ENCODE peak calls at places on chromosome 14, in seven cellular contexts. W is neural progenitor cell, T is foreskin keratinocyte, F is adrenal gland, R is colonic mucosa, I is AG04450, C is IMR-90. N is an unnamed sample. For H3K27me3, the result is how much of the 10 kb centered on the place peaks cover.

GRCh38 chr14:65195042-65195719 is 92.9 kb upstream of the MAX start:
- DNase-seq in W (no peak), T (no peak), F (no peak), R (no peak), I (no peak), C (no peak), N (no peak)

GRCh38 chr14:100557658-100558057 is 29.6 kb downstream of the BEGAIN start:
- DNase-seq in W (no peak), T (no peak), F (no peak), R (no peak), I (no peak), C (peak), N (no peak)

GRCh38 chr14:74414793-74415437 is 11.1 kb downstream of the SYNDIG1L start:
- DNase-seq in W (no peak), T (no peak), F (no peak), R (no peak), I (no peak), C (no peak), N (no peak)

GRCh38 chr14:54737132-54737711 is 165.4 kb downstream of the GCH1 start:
- DNase-seq in W (no peak), T (peak), F (no peak), R (no peak), I (no peak), C (peak), N (no peak)

GRCh38 chr14:50871914-50872732 is at the start of gene ABHD12B:
- DNase-seq in W (peak), T (no peak), F (no peak), R (no peak), I (no peak), C (no peak), N (no peak)

GRCh38 chr14:37197421-37198272 is at the start of gene MIPOL1:
- DNase-seq in W (peak), T (peak), F (peak), R (peak), I (peak), C (peak), N (peak)

GRCh38 chr14:93759781-93760307 is 28.4 kb downstream of the PRIMA1 start:
- DNase-seq in W (no peak), T (no peak), F (no peak), R (peak), I (no peak), C (no peak), N (no peak)

GRCh38 chr14:29637406-29637805 is 290.2 kb downstream of the PRKD1 start:
- DNase-seq in W (no peak), T (no peak), F (peak), R (peak), I (no peak), C (peak), N (peak)

GRCh38 chr14:88914956-88915355 is 90.5 kb downstream of the TTC8 start:
- DNase-seq in W (no peak), T (no peak), F (no peak), R (no peak), I (no peak), C (no peak), N (no peak)

GRCh38 chr14:103641181-103641580 is 12.2 kb downstream of the KLC1 start:
- DNase-seq in W (no peak), T (no peak), F (no peak), R (no peak), I (no peak), C (peak), N (no peak)

GRCh38 chr14:102914474-102915291 is 7.8 kb upstream of the AMN start:
- DNase-seq in W (no peak), T (no peak), F (no peak), R (no peak), I (no peak), C (no peak), N (no peak)

GRCh38 chr14:55118761-55119160 is 10.3 kb upstream of the LGALS3 start:
- DNase-seq in W (no peak), T (no peak), F (no peak), R (no peak), I (no peak), C (no peak), N (no peak)

GRCh38 chr14:52733824-52734223 is 3.9 kb downstream of the STYX start:
- DNase-seq in W (peak), T (no peak), F (no peak), R (no peak), I (no peak), C (no peak), N (no peak)

GRCh38 chr14:49449749-49450148 is 136.4 kb downstream of the RPS29 start:
- DNase-seq in W (no peak), T (no peak), F (no peak), R (no peak), I (no peak), C (no peak), N (no peak)

GRCh38 chr14:93733231-93733630 is 55.1 kb downstream of the PRIMA1 start:
- DNase-seq in W (no peak), T (no peak), F (no peak), R (no peak), I (no peak), C (no peak), N (peak)

GRCh38 chr14:105203057-105203494 is 22.0 kb upstream of the NUDT14 start:
- DNase-seq in W (peak), T (no peak), F (peak), R (peak), I (peak), C (peak), N (peak)

DNA sequence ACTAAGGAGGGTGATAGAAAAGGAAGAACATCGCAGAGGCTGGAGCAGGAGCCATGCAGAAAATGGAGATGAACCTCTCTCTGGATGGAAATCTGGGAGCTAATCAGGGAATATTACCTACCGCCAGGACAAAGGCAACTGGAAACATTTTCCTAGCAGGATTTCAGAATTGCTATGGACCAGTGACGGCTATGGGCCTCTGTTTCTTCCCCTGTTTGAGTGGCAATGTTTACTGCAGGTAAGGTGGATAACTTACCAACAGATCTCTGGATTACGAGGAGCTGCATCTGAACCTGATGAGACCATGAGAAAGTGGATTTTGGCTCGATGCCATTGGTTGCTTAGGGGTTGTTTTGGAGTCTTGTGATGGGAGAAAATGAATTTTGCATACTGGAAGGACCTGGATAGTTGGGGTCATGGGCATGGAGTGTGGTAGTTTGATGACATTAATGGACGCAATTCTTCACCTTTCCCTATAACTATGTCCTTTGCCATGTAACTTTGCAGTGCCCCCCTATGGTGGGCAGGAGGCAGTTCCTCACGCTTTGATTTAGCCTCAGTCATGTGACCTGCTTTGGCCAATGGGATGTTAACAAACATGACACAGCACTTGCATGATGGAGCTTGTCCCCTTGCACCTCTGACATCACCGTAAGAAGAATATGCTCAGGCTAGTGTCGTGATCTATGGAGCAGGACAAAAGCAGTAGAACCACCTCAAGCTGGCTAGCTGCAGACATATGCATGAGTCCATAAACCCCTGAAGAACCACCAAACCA is 51.1 kb downstream of the CALM1 start:
- DNase-seq in W (no peak), T (no peak), F (no peak), R (no peak), I (no peak), C (no peak), N (no peak)
- H3K27ac ChIP-seq in W (no peak), T (no peak), F (no peak), R (no peak), I (no peak), C (no peak), N (no peak)

GRCh38 chr14:56810850-56811595 is 744 bp upstream of the OTX2 start:
- DNase-seq in W (peak), T (no peak), F (no peak), R (no peak), I (no peak), C (no peak), N (no peak)

GRCh38 chr14:56814468-56815074 is 4.3 kb upstream of the OTX2 start:
- DNase-seq in W (peak), T (no peak), F (no peak), R (no peak), I (no peak), C (no peak), N (no peak)

GRCh38 chr14:56813143-56813551 is 2.9 kb upstream of the OTX2 start:
- DNase-seq in W (peak), T (no peak), F (no peak), R (no peak), I (no peak), C (no peak), N (no peak)

GRCh38 chr14:56811596-56812363 is 1.5 kb upstream of the OTX2 start:
- DNase-seq in W (peak), T (no peak), F (no peak), R (no peak), I (no peak), C (no peak), N (no peak)

GRCh38 chr14:56812364-56813103 is 2.3 kb upstream of the OTX2 start:
- DNase-seq in W (peak), T (no peak), F (no peak), R (no peak), I (no peak), C (no peak), N (no peak)
- H3K27me3 ChIP-seq in W (under half), T (half or more), F (half or more), R (half or more), I (half or more), C (half or more), N (half or more)

GRCh38 chr14:61498811-61499210 is 177.4 kb downstream of the PRKCH start:
- DNase-seq in W (no peak), T (no peak), F (no peak), R (no peak), I (peak), C (peak), N (no peak)
- H3K27ac ChIP-seq in W (no peak), T (no peak), F (peak), R (no peak), I (no peak), C (no peak), N (peak)

DNA sequence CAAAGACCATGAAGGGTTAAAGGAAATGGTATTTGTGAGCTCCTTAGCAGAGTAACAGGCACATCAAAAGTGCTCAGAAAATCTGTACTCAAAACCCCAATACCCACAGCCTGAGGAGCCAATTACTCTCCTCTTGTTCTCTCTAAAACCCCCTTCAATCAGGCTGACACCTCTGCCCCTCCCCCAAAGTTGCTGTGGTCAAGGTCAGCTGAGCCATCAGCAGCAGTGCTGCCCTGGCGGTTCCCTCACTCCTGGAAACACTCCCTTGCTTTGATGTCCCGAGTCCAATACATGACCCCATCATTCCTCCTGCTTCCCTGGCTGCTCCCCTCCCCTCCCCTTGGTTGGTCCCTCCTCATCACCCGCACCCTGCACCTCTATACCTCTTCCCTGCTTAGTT is 57.2 kb upstream of the C14orf132 start:
- DNase-seq in W (no peak), T (no peak), F (no peak), R (no peak), I (no peak), C (no peak), N (no peak)
- H3K27me3 ChIP-seq in W (under half), T (under half), F (under half), R (under half), I (under half), C (under half), N (under half)

N was measured in stomach.